ENCODE peak calls at places on chromosomes 12 and 14, in five cellular contexts. K, E, W, U and N are unnamed samples.

GRCh38 chr12:53990311-53991076 is 5.5 kb downstream of the HOXC10 start:
- DNase-seq in K (no peak), E (no peak), W (no peak), U (no peak), N (no peak)

GRCh38 chr12:87812030-87812429 is 217.2 kb downstream of the C12orf50 start:
- DNase-seq in K (no peak), E (no peak), W (no peak), U (no peak), N (no peak)

GRCh38 chr12:121925361-121925725 is 7.0 kb downstream of the CFAP251 start:
- DNase-seq in K (peak), E (no peak), W (no peak), U (no peak), N (no peak)

GRCh38 chr12:111558107-111558376 is 41.1 kb downstream of the ATXN2 start:
- DNase-seq in K (no peak), E (no peak), W (no peak), U (no peak), N (no peak)

GRCh38 chr14:21668377-21668776 is 5.2 kb downstream of the OR4E1 start:
- DNase-seq in K (no peak), E (no peak), W (no peak), U (no peak), N (no peak)

GRCh38 chr14:101350710-101351109 is 210.6 kb upstream of the DIO3 start:
- DNase-seq in K (no peak), E (no peak), W (no peak), U (no peak), N (no peak)

GRCh38 chr12:98002887-98003493 is 512.4 kb upstream of the TMPO start:
- DNase-seq in K (peak), E (peak), W (peak), U (peak), N (peak)

GRCh38 chr14:61385002-61385685 is 63.8 kb downstream of the PRKCH start:
- DNase-seq in K (no peak), E (no peak), W (no peak), U (no peak), N (no peak)

GRCh38 chr12:130064999-130065398 is 97.3 kb upstream of the FZD10 start:
- DNase-seq in K (no peak), E (no peak), W (no peak), U (no peak), N (no peak)

GRCh38 chr14:23109769-23110168 is 5.0 kb upstream of the CIROP start:
- DNase-seq in K (no peak), E (no peak), W (no peak), U (no peak), N (no peak)

GRCh38 chr12:131432532-131433260 is 278.2 kb upstream of the SFSWAP start:
- DNase-seq in K (no peak), E (peak), W (no peak), U (no peak), N (no peak)

GRCh38 chr12:105843989-105844768 is 294.6 kb downstream of the NUAK1 start:
- DNase-seq in K (peak), E (no peak), W (no peak), U (no peak), N (no peak)

GRCh38 chr12:131801254-131801866 is 26.8 kb upstream of the MMP17 start:
- DNase-seq in K (no peak), E (no peak), W (no peak), U (no peak), N (no peak)

GRCh38 chr12:116366456-116366776 is 88.9 kb upstream of the MED13L start:
- DNase-seq in K (no peak), E (no peak), W (peak), U (peak), N (no peak)

GRCh38 chr14:68598621-68599447 is 194.0 kb downstream of the ZFP36L1 start:
- DNase-seq in K (no peak), E (no peak), W (peak), U (no peak), N (no peak)

GRCh38 chr12:113620437-113620976 is 148.8 kb upstream of the LHX5 start:
- DNase-seq in K (no peak), E (no peak), W (no peak), U (no peak), N (no peak)

GRCh38 chr14:77306406-77307098 is 14.1 kb downstream of the POMT2 start:
- DNase-seq in K (peak), E (no peak), W (peak), U (peak), N (no peak)

GRCh38 chr14:38110258-38110657 is 97.4 kb upstream of the SSTR1 start:
- DNase-seq in K (no peak), E (no peak), W (no peak), U (no peak), N (no peak)

GRCh38 chr12:107429006-107429698 is 256.4 kb upstream of the PWP1 start:
- DNase-seq in K (no peak), E (no peak), W (no peak), U (no peak), N (no peak)

GRCh38 chr12:109531411-109531810 is 41.9 kb downstream of the MMAB start:
- DNase-seq in K (no peak), E (no peak), W (no peak), U (no peak), N (no peak)

GRCh38 chr14:96162741-96163140 is 41.9 kb upstream of the BDKRB2 start:
- DNase-seq in K (peak), E (no peak), W (no peak), U (no peak), N (no peak)

GRCh38 chr14:61107148-61107641 is 126.2 kb downstream of the SLC38A6 start:
- DNase-seq in K (peak), E (no peak), W (no peak), U (no peak), N (no peak)

GRCh38 chr14:83541147-83541546 is 1988.8 kb upstream of the FLRT2 start:
- DNase-seq in K (no peak), E (no peak), W (no peak), U (no peak), N (no peak)

GRCh38 chr12:95548056-95548538 is 3.2 kb downstream of the USP44 start:
- DNase-seq in K (no peak), E (no peak), W (peak), U (peak), N (peak)

GRCh38 chr12:51428256-51428655 is 3.6 kb downstream of the SLC4A8 start:
- DNase-seq in K (no peak), E (no peak), W (no peak), U (no peak), N (no peak)

GRCh38 chr12:64716373-64716772 is 42.8 kb downstream of the GNS start:
- DNase-seq in K (no peak), E (no peak), W (no peak), U (no peak), N (no peak)

GRCh38 chr14:99971929-99972747 is 93.1 kb upstream of the EVL start:
- DNase-seq in K (no peak), E (no peak), W (no peak), U (no peak), N (no peak)

GRCh38 chr14:50070840-50071548 is 45.4 kb downstream of the VCPKMT start:
- DNase-seq in K (no peak), E (no peak), W (no peak), U (no peak), N (no peak)